ENCODE peak calls at places on chromosomes 11 and 22, in seven cellular contexts. X is ovary, G is stomach, H is suprapubic skin, F is K562, I is sigmoid colon, P is A549. E is an unnamed sample. For H3K9me3, the result is how much of the 10 kb centered on the place peaks cover.

GRCh38 chr11:115379528-115379927 is 124.7 kb downstream of the CADM1 start:
- DNase-seq in G (no peak), X (no peak), I (no peak), F (no peak), H (no peak), P (peak), E (no peak)

GRCh38 chr11:84806354-84806753 is 820.8 kb downstream of the DLG2 start:
- DNase-seq in I (no peak), F (no peak), X (no peak), G (no peak), H (no peak), P (no peak), E (no peak)

GRCh38 chr11:69437001-69437875 is 44.2 kb upstream of the LINC01488 start:
- DNase-seq in I (peak), H (no peak), F (no peak), P (peak), X (no peak), G (no peak), E (no peak)

GRCh38 chr11:8794126-8794525 is 111.5 kb downstream of the RPL27A start:
- DNase-seq in P (no peak), F (no peak), G (no peak), X (no peak), H (peak), I (no peak), E (no peak)

GRCh38 chr11:78344676-78345075 is 72.9 kb downstream of the GAB2 start:
- DNase-seq in F (no peak), G (no peak), P (no peak), X (no peak), I (no peak), H (no peak), E (no peak)

GRCh38 chr22:37926358-37926757 is 20.3 kb downstream of the MICALL1 start:
- DNase-seq in H (no peak), I (no peak), G (peak), P (no peak), X (no peak), F (no peak), E (no peak)

GRCh38 chr22:41951898-41952474 is at the start of gene SMIM45:
- DNase-seq in G (no peak), F (no peak), H (no peak), I (no peak), P (no peak), X (no peak), E (no peak)

GRCh38 chr11:76699461-76700091 is 29.0 kb upstream of the LRRC32 start:
- DNase-seq in G (no peak), P (no peak), X (no peak), H (no peak), F (peak), I (no peak), E (no peak)

GRCh38 chr11:46526489-46527215 is 67.2 kb downstream of the AMBRA1 start:
- DNase-seq in I (no peak), G (no peak), P (no peak), X (no peak), H (no peak), F (no peak), E (no peak)

GRCh38 chr11:69232821-69233760 is 60.9 kb upstream of the MYEOV start:
- DNase-seq in X (no peak), G (peak), P (no peak), F (no peak), H (peak), I (peak), E (no peak)

GRCh38 chr22:24578355-24579241 is 14.3 kb downstream of the LRRC75B start:
- DNase-seq in P (peak), I (no peak), H (no peak), X (no peak), F (no peak), G (no peak), E (no peak)

GRCh38 chr22:27801197-27801615 is 350 bp downstream of the MN1 start:
- DNase-seq in F (peak), P (peak), I (no peak), G (peak), H (no peak), X (peak), E (no peak)

GRCh38 chr11:35809561-35809960 is 134.3 kb upstream of the LDLRAD3 start:
- DNase-seq in I (no peak), G (no peak), X (no peak), F (no peak), H (no peak), P (no peak), E (no peak)

GRCh38 chr11:125956371-125956770 is 10.5 kb downstream of the VSIG10L2 start:
- DNase-seq in P (no peak), H (no peak), F (no peak), G (no peak), I (peak), X (peak), E (no peak)

GRCh38 chr11:74932797-74933196 is 16.1 kb downstream of the XRRA1 start:
- DNase-seq in I (no peak), P (no peak), H (no peak), X (no peak), G (no peak), F (no peak), E (no peak)

GRCh38 chr22:43002198-43002577 is 12.8 kb downstream of the PACSIN2 start:
- DNase-seq in F (no peak), G (no peak), H (no peak), I (peak), P (peak), X (no peak), E (no peak)

GRCh38 chr11:68146704-68147474 is 25.7 kb upstream of the CHKA start:
- DNase-seq in H (peak), I (no peak), F (peak), X (no peak), G (peak), P (peak), E (no peak)

GRCh38 chr22:29308791-29309262 is 2.4 kb downstream of the GAS2L1 start:
- DNase-seq in P (no peak), H (no peak), X (no peak), I (peak), G (no peak), F (no peak), E (no peak)

GRCh38 chr11:114448749-114449484 is 9.7 kb downstream of the REXO2 start:
- DNase-seq in F (no peak), X (no peak), I (no peak), G (no peak), P (no peak), H (no peak), E (no peak)

GRCh38 chr22:46682011-46682731 is 55.9 kb downstream of the CERK start:
- DNase-seq in I (no peak), X (no peak), P (no peak), F (no peak), H (no peak), G (no peak), E (no peak)

GRCh38 chr22:46687045-46687444 is 51.0 kb downstream of the CERK start:
- DNase-seq in I (peak), F (no peak), H (no peak), X (no peak), G (no peak), P (no peak), E (no peak)

GRCh38 chr22:46686221-46686872 is 51.7 kb downstream of the CERK start:
- DNase-seq in F (no peak), H (no peak), I (no peak), P (no peak), X (peak), G (peak), E (no peak)

GRCh38 chr22:46687460-46687859 is 50.6 kb downstream of the CERK start:
- DNase-seq in H (no peak), F (no peak), X (no peak), P (no peak), G (no peak), I (no peak), E (no peak)

DNA sequence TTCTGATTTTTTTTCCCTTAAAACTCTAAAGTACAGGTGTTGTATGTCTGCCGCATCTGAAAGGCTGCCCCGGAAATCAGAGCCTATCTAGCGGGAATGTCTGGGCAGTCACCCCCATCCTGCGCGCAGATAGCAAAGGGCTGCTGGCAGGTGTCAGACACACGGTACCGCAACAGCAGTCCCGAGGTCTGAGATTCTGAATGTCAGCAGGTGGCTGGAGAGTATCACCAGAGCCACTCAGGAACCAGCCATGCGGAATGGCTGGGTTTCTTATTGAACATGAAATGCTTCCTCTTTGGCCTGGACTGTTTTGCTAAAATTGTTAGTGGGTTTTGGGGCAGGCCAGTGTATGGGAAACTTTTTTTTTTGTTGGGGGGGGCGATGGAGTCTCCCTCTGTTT is 53.3 kb downstream of the CERK start:
- DNase-seq in G (peak), F (no peak), X (no peak), P (no peak), H (no peak), I (no peak), E (no peak)
- TF ChIP-seq EP300 in G (no peak), F (no peak), X (no peak), P (no peak), H (no peak), I (no peak), E (no peak)

GRCh38 chr22:18033204-18033998 is 9.0 kb upstream of the MICAL3 start:
- DNase-seq in F (no peak), P (no peak), H (no peak), X (peak), I (no peak), G (no peak), E (no peak)
- H3K27ac ChIP-seq in F (no peak), P (peak), H (no peak), X (no peak), I (peak), G (peak), E (peak)

DNA sequence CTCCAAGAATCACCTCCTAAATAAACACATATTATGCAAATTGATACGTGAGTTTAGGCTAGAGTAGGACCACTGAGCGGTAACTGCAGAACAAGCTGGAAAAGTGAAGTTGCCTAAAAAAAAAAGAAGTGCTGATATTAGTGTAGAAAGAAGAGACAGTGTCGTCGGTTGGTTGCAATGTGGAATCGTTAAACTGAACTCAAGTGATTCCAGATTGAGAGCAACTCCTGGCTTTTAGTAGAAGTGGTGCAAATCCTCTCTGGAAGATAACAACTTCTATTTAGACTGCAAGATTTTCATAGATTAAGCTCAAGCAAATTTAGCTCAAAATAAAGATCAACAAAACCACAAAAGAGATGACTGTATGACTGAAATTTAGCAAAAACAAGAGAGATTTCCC is 97.0 kb upstream of the PGR start:
- DNase-seq in X (no peak), G (no peak), I (no peak), P (no peak), H (no peak), F (no peak), E (no peak)
- H3K9me3 ChIP-seq in X (under half), G (under half), I (under half), P (under half), H (under half), F (under half), E (under half)

GRCh38 chr11:121672630-121673487 is 220.1 kb upstream of the SORL1-AS1 start:
- DNase-seq in F (no peak), I (peak), G (no peak), P (no peak), H (no peak), X (no peak), E (no peak)

GRCh38 chr11:121669422-121669821 is 216.7 kb upstream of the SORL1-AS1 start:
- DNase-seq in G (no peak), P (no peak), H (no peak), X (no peak), I (no peak), F (no peak), E (no peak)

GRCh38 chr11:121665211-121665838 is 212.6 kb upstream of the SORL1-AS1 start:
- DNase-seq in F (no peak), P (no peak), G (no peak), I (no peak), X (no peak), H (no peak), E (no peak)

GRCh38 chr11:121671276-121672168 is 218.8 kb upstream of the SORL1-AS1 start:
- DNase-seq in G (no peak), X (peak), H (no peak), F (no peak), I (no peak), P (no peak), E (no peak)

GRCh38 chr11:121670792-121671275 is 218.1 kb upstream of the SORL1-AS1 start:
- DNase-seq in G (no peak), H (no peak), P (no peak), I (no peak), X (no peak), F (no peak), E (no peak)
- TF ChIP-seq EP300 in G (no peak), H (no peak), P (no peak), I (no peak), X (no peak), F (no peak), E (no peak)

DNA sequence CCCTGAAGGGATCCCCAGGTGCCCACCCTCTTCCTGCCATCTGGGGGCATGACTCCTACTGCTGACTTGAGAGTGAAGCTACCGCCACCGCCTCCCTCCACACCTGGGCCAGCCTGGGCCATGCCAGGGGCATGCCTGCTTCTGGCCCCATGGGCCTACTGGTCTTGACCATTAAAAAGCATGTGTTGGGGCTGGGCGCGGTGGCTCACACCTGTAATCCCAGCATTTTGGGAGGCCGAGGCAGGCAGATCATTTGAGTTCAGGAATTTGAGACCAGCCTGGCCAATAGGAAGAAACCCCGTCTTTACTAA is 37.7 kb upstream of the CCDC188 start:
- DNase-seq in I (no peak), G (no peak), P (no peak), F (no peak), X (no peak), H (no peak), E (no peak)
- H3K27ac ChIP-seq in I (no peak), G (no peak), P (no peak), F (no peak), X (no peak), H (no peak), E (no peak)

DNA sequence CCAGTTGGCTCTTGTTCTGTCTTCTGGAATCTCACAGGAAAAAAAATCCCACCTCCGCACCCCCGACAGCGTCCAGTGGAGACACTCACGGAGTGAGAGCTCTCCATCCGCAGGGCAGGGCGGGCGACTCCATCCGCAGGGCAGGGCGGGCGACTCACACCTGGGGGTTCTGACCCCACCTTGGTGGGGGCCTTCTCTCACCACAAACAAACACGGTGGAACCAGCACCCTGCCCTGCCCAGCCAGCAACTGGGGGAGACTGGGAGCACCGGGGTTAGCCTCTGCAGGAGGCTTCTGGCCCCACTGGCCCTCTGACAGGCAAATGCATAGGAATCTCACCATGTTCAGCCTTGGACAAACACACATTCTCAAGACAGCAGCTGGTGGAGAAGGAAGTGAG is 98.1 kb upstream of the B3GAT1 start:
- DNase-seq in F (no peak), P (no peak), H (peak), G (no peak), X (no peak), I (no peak), E (no peak)
- H3K9me3 ChIP-seq in F (under half), P (under half), H (under half), G (under half), X (under half), I (under half), E (under half)

GRCh38 chr11:111735262-111736116 is 30.7 kb downstream of the PPP2R1B start:
- DNase-seq in G (peak), P (peak), X (peak), H (peak), F (no peak), I (peak), E (peak)
- TF ChIP-seq EP300 in G (no peak), P (no peak), X (no peak), H (no peak), F (no peak), I (peak), E (peak)

DNA sequence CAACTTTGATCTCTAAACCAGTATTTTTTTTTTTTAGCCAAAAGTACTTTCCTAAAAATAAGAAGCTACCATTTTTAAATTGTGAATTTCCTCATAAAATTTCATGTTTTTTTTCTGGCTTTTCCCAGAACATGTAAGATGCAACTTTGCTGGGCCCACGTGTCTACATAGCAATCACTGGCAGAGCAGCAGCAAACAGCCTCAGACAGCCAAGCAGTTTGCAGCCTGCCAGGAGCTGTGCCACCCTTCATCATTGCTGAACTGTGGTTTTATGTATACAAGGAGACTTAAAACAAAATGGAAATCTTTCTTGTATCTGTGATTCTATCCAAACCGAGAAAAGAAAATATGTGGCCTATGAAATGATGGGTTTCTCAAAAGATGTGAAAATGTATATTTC is 110.2 kb downstream of the GRIA4 start:
- DNase-seq in I (no peak), G (no peak), P (no peak), X (no peak), H (no peak), F (no peak), E (no peak)
- H3K27ac ChIP-seq in I (no peak), G (no peak), P (no peak), X (no peak), H (no peak), F (no peak), E (no peak)